ENCODE peak calls at places on chromosomes 7 and 10, in nine cellular contexts. One of them, this sample, is unnamed.

GRCh38 chr7:128383781-128384180 is 22.3 kb upstream of the PRRT4 start:
- DNase-seq in IMR-90: no peak
- DNase-seq in endothelial cell of umbilical vein: no peak
- DNase-seq in neural progenitor cell: no peak
- DNase-seq in neuronal stem cell: no peak
- DNase-seq in colonic mucosa: no peak
- DNase-seq in PC-3: peak; percentile 16
- DNase-seq in GM23248: peak; percentile 50
- DNase-seq in HCT116: no peak
- DNase-seq in this sample: peak; percentile 52

GRCh38 chr10:33273295-33274002 is 61.0 kb downstream of the NRP1 start:
- DNase-seq in neural progenitor cell: peak; percentile 28
- DNase-seq in colonic mucosa: peak; percentile 69
- DNase-seq in endothelial cell of umbilical vein: peak; percentile 93
- DNase-seq in PC-3: peak; percentile 100
- DNase-seq in neuronal stem cell: peak; percentile 21
- DNase-seq in GM23248: peak; percentile 98
- DNase-seq in IMR-90: peak; percentile 96
- DNase-seq in HCT116: no peak
- DNase-seq in this sample: peak; percentile 92

GRCh38 chr7:138000081-138000701 is 1.7 kb downstream of the CREB3L2 start:
- DNase-seq in colonic mucosa: peak; percentile 53
- DNase-seq in neural progenitor cell: peak; percentile 79
- DNase-seq in endothelial cell of umbilical vein: peak; percentile 73
- DNase-seq in GM23248: peak; percentile 95
- DNase-seq in IMR-90: peak; percentile 98
- DNase-seq in neuronal stem cell: peak; percentile 78
- DNase-seq in HCT116: no peak
- DNase-seq in PC-3: no peak
- DNase-seq in this sample: peak; percentile 74

GRCh38 chr7:128833148-128833938 is 3.1 kb downstream of the FLNC start:
- DNase-seq in HCT116: no peak
- DNase-seq in neural progenitor cell: peak; percentile 69
- DNase-seq in neuronal stem cell: no peak
- DNase-seq in IMR-90: peak; percentile 88
- DNase-seq in colonic mucosa: peak; percentile 44
- DNase-seq in endothelial cell of umbilical vein: peak; percentile 98
- DNase-seq in PC-3: peak; percentile 64
- DNase-seq in GM23248: peak; percentile 95
- DNase-seq in this sample: no peak

GRCh38 chr10:7407368-7408002 is 3.3 kb downstream of the SFMBT2 start:
- DNase-seq in PC-3: no peak
- DNase-seq in colonic mucosa: no peak
- DNase-seq in HCT116: no peak
- DNase-seq in endothelial cell of umbilical vein: peak; percentile 13
- DNase-seq in neural progenitor cell: peak; percentile 20
- DNase-seq in GM23248: peak; percentile 13
- DNase-seq in neuronal stem cell: no peak
- DNase-seq in IMR-90: no peak
- DNase-seq in this sample: peak; percentile 71

GRCh38 chr10:68508090-68508489 is 19.2 kb downstream of the SLC25A16 start:
- DNase-seq in endothelial cell of umbilical vein: no peak
- DNase-seq in neuronal stem cell: no peak
- DNase-seq in PC-3: no peak
- DNase-seq in IMR-90: no peak
- DNase-seq in HCT116: no peak
- DNase-seq in GM23248: no peak
- DNase-seq in neural progenitor cell: no peak
- DNase-seq in colonic mucosa: no peak
- DNase-seq in this sample: no peak

GRCh38 chr7:150686030-150686626 is 622 bp downstream of the GIMAP2 start:
- DNase-seq in IMR-90: no peak
- DNase-seq in PC-3: no peak
- DNase-seq in neural progenitor cell: no peak
- DNase-seq in GM23248: peak; percentile 22
- DNase-seq in colonic mucosa: no peak
- DNase-seq in neuronal stem cell: no peak
- DNase-seq in endothelial cell of umbilical vein: peak; percentile 63
- DNase-seq in HCT116: no peak
- DNase-seq in this sample: no peak

GRCh38 chr7:158819571-158820203 is 9.6 kb downstream of the ESYT2 start:
- DNase-seq in PC-3: no peak
- DNase-seq in neural progenitor cell: no peak
- DNase-seq in neuronal stem cell: no peak
- DNase-seq in HCT116: no peak
- DNase-seq in GM23248: peak; percentile 69
- DNase-seq in colonic mucosa: no peak
- DNase-seq in endothelial cell of umbilical vein: no peak
- DNase-seq in IMR-90: no peak
- DNase-seq in this sample: no peak

GRCh38 chr7:151245360-151246160 is 2.9 kb downstream of the SMARCD3 start:
- DNase-seq in colonic mucosa: no peak
- DNase-seq in IMR-90: no peak
- DNase-seq in endothelial cell of umbilical vein: peak; percentile 25
- DNase-seq in GM23248: peak; percentile 61
- DNase-seq in neuronal stem cell: peak; percentile 36
- DNase-seq in neural progenitor cell: peak; percentile 74
- DNase-seq in HCT116: no peak
- DNase-seq in PC-3: peak; percentile 30
- DNase-seq in this sample: peak; percentile 80

GRCh38 chr10:126387041-126387908 is 1.0 kb downstream of the ADAM12 start:
- DNase-seq in GM23248: peak; percentile 93
- DNase-seq in colonic mucosa: peak; percentile 76
- DNase-seq in IMR-90: peak; percentile 72
- DNase-seq in PC-3: peak; percentile 73
- DNase-seq in neuronal stem cell: peak; percentile 54
- DNase-seq in endothelial cell of umbilical vein: peak; percentile 48
- DNase-seq in HCT116: no peak
- DNase-seq in neural progenitor cell: peak; percentile 80
- DNase-seq in this sample: peak; percentile 87

GRCh38 chr10:97701438-97702064 is 12.0 kb upstream of the MARVELD1 start:
- DNase-seq in neuronal stem cell: peak; percentile 70
- DNase-seq in colonic mucosa: peak; percentile 72
- DNase-seq in IMR-90: peak; percentile 77
- DNase-seq in HCT116: no peak
- DNase-seq in endothelial cell of umbilical vein: peak; percentile 70
- DNase-seq in neural progenitor cell: peak; percentile 83
- DNase-seq in PC-3: peak; percentile 76
- DNase-seq in GM23248: peak; percentile 86
- DNase-seq in this sample: peak; percentile 64

GRCh38 chr7:30543815-30544525 is 39.3 kb upstream of the GGCT start:
- DNase-seq in HCT116: no peak
- DNase-seq in GM23248: no peak
- DNase-seq in endothelial cell of umbilical vein: no peak
- DNase-seq in colonic mucosa: no peak
- DNase-seq in neuronal stem cell: no peak
- DNase-seq in PC-3: no peak
- DNase-seq in neural progenitor cell: no peak
- DNase-seq in IMR-90: no peak
- DNase-seq in this sample: no peak

GRCh38 chr7:28018020-28018419 is 162.6 kb downstream of the JAZF1 start:
- DNase-seq in PC-3: no peak
- DNase-seq in neuronal stem cell: no peak
- DNase-seq in HCT116: no peak
- DNase-seq in IMR-90: no peak
- DNase-seq in endothelial cell of umbilical vein: no peak
- DNase-seq in neural progenitor cell: no peak
- DNase-seq in GM23248: no peak
- DNase-seq in colonic mucosa: no peak
- DNase-seq in this sample: no peak

GRCh38 chr7:155598810-155599210 is 45.7 kb upstream of the RBM33 start:
- DNase-seq in HCT116: peak; percentile 48
- DNase-seq in endothelial cell of umbilical vein: peak; percentile 73
- DNase-seq in colonic mucosa: peak; percentile 91
- DNase-seq in PC-3: peak; percentile 87
- DNase-seq in neuronal stem cell: peak; percentile 74
- DNase-seq in GM23248: peak; percentile 80
- DNase-seq in neural progenitor cell: peak; percentile 87
- DNase-seq in IMR-90: peak; percentile 59
- DNase-seq in this sample: peak; percentile 87

GRCh38 chr10:52525761-52526160 is 211.7 kb downstream of the DKK1 start:
- DNase-seq in IMR-90: peak; percentile 73
- DNase-seq in neural progenitor cell: no peak
- DNase-seq in neuronal stem cell: no peak
- DNase-seq in colonic mucosa: no peak
- DNase-seq in HCT116: no peak
- DNase-seq in PC-3: peak; percentile 89
- DNase-seq in GM23248: peak; percentile 86
- DNase-seq in endothelial cell of umbilical vein: peak; percentile 29
- DNase-seq in this sample: no peak

GRCh38 chr7:143360788-143361551 is 1.5 kb downstream of the FAM131B start:
- DNase-seq in PC-3: no peak
- DNase-seq in GM23248: no peak
- DNase-seq in neural progenitor cell: peak; percentile 51
- DNase-seq in HCT116: no peak
- DNase-seq in neuronal stem cell: peak; percentile 39
- DNase-seq in IMR-90: no peak
- DNase-seq in colonic mucosa: no peak
- DNase-seq in endothelial cell of umbilical vein: no peak
- DNase-seq in this sample: no peak

DNA sequence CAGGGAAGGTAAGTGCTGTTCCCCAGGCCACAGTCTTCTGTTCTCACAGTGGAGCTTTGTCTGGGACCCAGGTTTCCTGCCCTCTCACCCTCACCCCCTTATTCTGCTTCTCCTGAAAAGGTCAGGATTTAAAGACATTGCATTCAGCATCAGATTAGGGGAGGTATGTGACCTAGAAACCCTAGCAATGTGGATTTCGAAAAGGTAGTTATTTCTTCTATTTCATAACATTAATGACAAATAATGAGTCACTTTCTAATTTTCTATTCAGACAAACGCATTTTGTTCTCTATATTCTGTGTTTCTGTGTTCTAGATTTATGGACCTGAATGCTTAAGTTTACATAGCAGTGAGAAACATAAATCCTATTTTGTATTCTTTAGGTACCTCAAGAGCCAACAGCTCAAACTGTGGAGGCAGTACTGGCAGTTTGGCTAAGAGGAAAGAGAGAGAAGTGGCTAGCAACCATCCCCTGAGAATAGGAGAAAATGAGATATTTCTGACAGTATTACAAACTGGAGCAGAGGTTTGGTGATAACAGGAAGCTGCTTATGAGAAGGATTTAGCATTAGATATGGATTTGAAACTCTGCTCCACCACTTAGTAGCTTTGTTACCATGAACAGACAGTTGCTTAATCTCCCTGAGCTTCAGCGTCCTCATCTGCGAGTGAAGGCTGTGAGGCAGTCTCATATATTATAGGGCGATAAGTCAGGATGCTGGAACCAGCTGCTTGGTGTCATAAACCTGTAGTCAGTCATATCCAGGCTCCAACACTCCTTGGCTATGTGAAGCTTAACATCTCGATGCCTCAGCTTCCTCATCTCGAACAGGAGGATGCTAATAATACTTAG is 28.2 kb downstream of the CDK14 start:
- DNase-seq in IMR-90: peak; percentile 36
- DNase-seq in HCT116: no peak
- DNase-seq in colonic mucosa: no peak
- DNase-seq in neuronal stem cell: no peak
- DNase-seq in neural progenitor cell: peak; percentile 42
- DNase-seq in PC-3: peak; percentile 59
- DNase-seq in GM23248: peak; percentile 66
- DNase-seq in endothelial cell of umbilical vein: peak; percentile 21
- DNase-seq in this sample: no peak
- H3K27ac ChIP-seq in IMR-90: peak overlapping the region; percentile 87
- H3K27ac ChIP-seq in HCT116: no peak overlapping the region
- H3K27ac ChIP-seq in colonic mucosa: no peak overlapping the region
- H3K27ac ChIP-seq in neuronal stem cell: peak overlapping the region; percentile 80
- H3K27ac ChIP-seq in neural progenitor cell: peak overlapping the region; percentile 76
- H3K27ac ChIP-seq in PC-3: peak overlapping the region; percentile 47
- H3K27ac ChIP-seq in GM23248: peak overlapping the region; percentile 80
- H3K27ac ChIP-seq in endothelial cell of umbilical vein: peak overlapping the region; percentile 34
- H3K27ac ChIP-seq in this sample: no peak overlapping the region

GRCh38 chr10:59687657-59688056 is 22.0 kb downstream of the SLC16A9 start:
- DNase-seq in colonic mucosa: no peak
- DNase-seq in neural progenitor cell: no peak
- DNase-seq in HCT116: no peak
- DNase-seq in IMR-90: no peak
- DNase-seq in endothelial cell of umbilical vein: no peak
- DNase-seq in PC-3: no peak
- DNase-seq in GM23248: no peak
- DNase-seq in neuronal stem cell: no peak
- DNase-seq in this sample: no peak
- H3K4me1 ChIP-seq in colonic mucosa: no peaks in the 10 kb centered on the region
- H3K4me1 ChIP-seq in neural progenitor cell: peaks cover 20% of the 10 kb centered on the region
- H3K4me1 ChIP-seq in HCT116: no peaks in the 10 kb centered on the region
- H3K4me1 ChIP-seq in IMR-90: no peaks in the 10 kb centered on the region
- H3K4me1 ChIP-seq in endothelial cell of umbilical vein: no peaks in the 10 kb centered on the region
- H3K4me1 ChIP-seq in PC-3: peaks cover 43% of the 10 kb centered on the region
- H3K4me1 ChIP-seq in GM23248: no peaks in the 10 kb centered on the region
- H3K4me1 ChIP-seq in neuronal stem cell: peaks cover 2% of the 10 kb centered on the region
- H3K4me1 ChIP-seq in this sample: no peaks in the 10 kb centered on the region

GRCh38 chr7:34320926-34321609 is 336.9 kb upstream of the NPSR1 start:
- DNase-seq in neural progenitor cell: peak; percentile 79
- DNase-seq in PC-3: peak; percentile 74
- DNase-seq in GM23248: peak; percentile 80
- DNase-seq in colonic mucosa: peak; percentile 67
- DNase-seq in endothelial cell of umbilical vein: peak; percentile 79
- DNase-seq in HCT116: peak; percentile 54
- DNase-seq in neuronal stem cell: peak; percentile 70
- DNase-seq in IMR-90: peak; percentile 58
- DNase-seq in this sample: peak; percentile 68
- H3K9ac ChIP-seq in neural progenitor cell: no peak overlapping the region
- H3K9ac ChIP-seq in PC-3: no peak overlapping the region
- H3K9ac ChIP-seq in GM23248: no peak overlapping the region
- H3K9ac ChIP-seq in colonic mucosa: no peak overlapping the region
- H3K9ac ChIP-seq in endothelial cell of umbilical vein: no peak overlapping the region
- H3K9ac ChIP-seq in HCT116: no peak overlapping the region
- H3K9ac ChIP-seq in neuronal stem cell: no peak overlapping the region
- H3K9ac ChIP-seq in IMR-90: no peak overlapping the region
- H3K9ac ChIP-seq in this sample: no peak overlapping the region

DNA sequence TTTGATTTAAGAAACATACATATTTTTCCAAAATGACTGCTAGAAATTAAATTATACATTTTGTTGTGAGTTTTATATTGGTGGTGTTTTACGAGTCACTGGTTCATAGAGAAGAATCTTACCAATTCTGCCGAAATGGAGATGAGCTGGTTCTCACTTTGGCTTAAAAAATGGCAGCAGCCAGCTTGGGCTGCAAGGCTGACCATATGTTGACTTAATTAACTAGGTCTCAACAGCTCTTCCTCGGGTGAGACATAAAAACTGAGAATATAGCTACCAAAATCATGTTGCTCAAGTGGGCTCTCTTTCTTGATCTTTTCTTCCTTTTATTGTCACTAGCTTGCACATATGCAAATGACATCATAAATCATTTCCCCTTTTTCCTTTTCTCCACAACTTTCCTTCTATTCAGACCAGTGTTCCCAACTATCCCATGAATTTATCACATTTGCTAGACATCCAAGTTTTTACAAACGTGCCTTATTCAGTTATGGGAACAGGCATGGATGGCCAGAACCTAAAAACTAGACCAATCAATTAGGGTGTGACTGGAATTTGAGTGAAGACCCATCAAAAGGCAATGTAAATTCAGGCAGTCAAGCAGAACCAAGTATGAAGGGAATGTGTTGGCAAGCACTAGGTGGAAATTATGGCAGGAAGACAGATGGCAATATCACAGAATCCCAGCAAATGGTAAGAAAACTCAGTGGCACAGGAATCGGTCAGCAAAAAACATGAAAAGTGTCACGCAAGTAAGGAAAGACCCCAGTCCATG is 6.4 kb upstream of the TSPAN12 start:
- DNase-seq in endothelial cell of umbilical vein: no peak
- DNase-seq in IMR-90: no peak
- DNase-seq in HCT116: no peak
- DNase-seq in PC-3: no peak
- DNase-seq in GM23248: no peak
- DNase-seq in neuronal stem cell: no peak
- DNase-seq in colonic mucosa: no peak
- DNase-seq in neural progenitor cell: no peak
- DNase-seq in this sample: no peak
- H3K27ac ChIP-seq in endothelial cell of umbilical vein: no peak overlapping the region
- H3K27ac ChIP-seq in IMR-90: no peak overlapping the region
- H3K27ac ChIP-seq in HCT116: no peak overlapping the region
- H3K27ac ChIP-seq in PC-3: no peak overlapping the region
- H3K27ac ChIP-seq in GM23248: no peak overlapping the region
- H3K27ac ChIP-seq in neuronal stem cell: no peak overlapping the region
- H3K27ac ChIP-seq in colonic mucosa: no peak overlapping the region
- H3K27ac ChIP-seq in neural progenitor cell: no peak overlapping the region
- H3K27ac ChIP-seq in this sample: no peak overlapping the region